ENCODE peak calls at places on chromosomes 11 and 22, in ten cellular contexts. Q, P, B, H, O, J, X, E, G and A are unnamed samples.

GRCh38 chr11:61392991-61393595 is 706 bp downstream of the TMEM216 start:
- DNase-seq in Q (no peak), P (no peak), B (no peak), H (no peak), O (no peak), J (peak; percentile 57), X (no peak), E (peak; percentile 41), G (peak; percentile 37), A (no peak)

GRCh38 chr22:30425616-30426394 is at the start of gene MTFP1:
- DNase-seq in Q (peak; percentile 68), P (peak; percentile 77), B (peak; percentile 80), H (peak; percentile 68), O (no peak), J (peak; percentile 74), X (peak; percentile 53), E (peak; percentile 55), G (no peak), A (peak; percentile 74)

GRCh38 chr11:26014456-26015115 is 317.3 kb upstream of the ANO3 start:
- DNase-seq in Q (no peak), P (no peak), B (no peak), H (no peak), O (no peak), J (no peak), X (no peak), E (no peak), G (no peak), A (no peak)

GRCh38 chr11:44574620-44575287 is 9.3 kb downstream of the CD82 start:
- DNase-seq in Q (no peak), P (no peak), B (no peak), H (no peak), O (no peak), J (peak; percentile 92), X (no peak), E (peak; percentile 24), G (peak; percentile 48), A (peak; percentile 38)

GRCh38 chr22:45310331-45311032 is 748 bp downstream of the FAM118A start:
- DNase-seq in Q (no peak), P (no peak), B (no peak), H (peak; percentile 38), O (no peak), J (peak; percentile 29), X (no peak), E (no peak), G (no peak), A (no peak)

GRCh38 chr22:34765115-34765514 is 300.8 kb upstream of the ISX start:
- DNase-seq in Q (no peak), P (no peak), B (no peak), H (no peak), O (no peak), J (no peak), X (no peak), E (no peak), G (no peak), A (no peak)

GRCh38 chr22:49838771-49839717 is 11.4 kb upstream of the BRD1 start:
- DNase-seq in Q (no peak), P (no peak), B (no peak), H (no peak), O (peak; percentile 78), J (no peak), X (no peak), E (peak; percentile 93), G (peak; percentile 95), A (no peak)

GRCh38 chr11:79264284-79264683 is 176.5 kb downstream of the TENM4 start:
- DNase-seq in Q (no peak), P (no peak), B (no peak), H (no peak), O (no peak), J (no peak), X (no peak), E (no peak), G (no peak), A (no peak)

GRCh38 chr22:50208939-50209892 is 8.4 kb downstream of the SELENOO start:
- DNase-seq in Q (no peak), P (no peak), B (no peak), H (no peak), O (no peak), J (no peak), X (no peak), E (no peak), G (no peak), A (no peak)

GRCh38 chr11:2931416-2931746 is 2.2 kb upstream of the PHLDA2 start:
- DNase-seq in Q (no peak), P (no peak), B (no peak), H (no peak), O (no peak), J (no peak), X (no peak), E (no peak), G (no peak), A (no peak)

GRCh38 chr11:2931771-2932738 is 2.8 kb upstream of the PHLDA2 start:
- DNase-seq in Q (no peak), P (no peak), B (no peak), H (no peak), O (no peak), J (no peak), X (no peak), E (no peak), G (no peak), A (no peak)

GRCh38 chr11:2929511-2929879 is 275 bp upstream of the PHLDA2 start:
- DNase-seq in Q (no peak), P (no peak), B (no peak), H (no peak), O (no peak), J (peak; percentile 91), X (no peak), E (no peak), G (no peak), A (peak; percentile 94)

GRCh38 chr11:2929880-2930704 is 872 bp upstream of the PHLDA2 start:
- DNase-seq in Q (no peak), P (no peak), B (no peak), H (no peak), O (no peak), J (peak; percentile 71), X (no peak), E (no peak), G (no peak), A (peak; percentile 81)

GRCh38 chr11:2930705-2931415 is 1.6 kb upstream of the PHLDA2 start:
- DNase-seq in Q (no peak), P (peak; percentile 91), B (no peak), H (no peak), O (no peak), J (peak; percentile 48), X (peak; percentile 51), E (no peak), G (no peak), A (peak; percentile 93)
- H3K27ac ChIP-seq in Q (peak overlapping the region; percentile 52), P (no peak overlapping the region), B (no peak overlapping the region), H (no peak overlapping the region), O (no peak overlapping the region), J (peak overlapping the region; percentile 66), X (no peak overlapping the region), E (peak overlapping the region; percentile 31), G (no peak overlapping the region), A (peak overlapping the region; percentile 93)

GRCh38 chr22:27686534-27686933 is 115.0 kb downstream of the MN1 start:
- DNase-seq in Q (peak; percentile 96), P (no peak), B (peak; percentile 74), H (peak; percentile 52), O (no peak), J (peak; percentile 92), X (peak; percentile 82), E (no peak), G (no peak), A (no peak)

GRCh38 chr22:27684856-27685255 is 116.7 kb downstream of the MN1 start:
- DNase-seq in Q (no peak), P (no peak), B (no peak), H (no peak), O (no peak), J (peak; percentile 12), X (no peak), E (no peak), G (no peak), A (no peak)

GRCh38 chr22:27687984-27688545 is 113.5 kb downstream of the MN1 start:
- DNase-seq in Q (no peak), P (no peak), B (peak; percentile 20), H (no peak), O (no peak), J (peak; percentile 40), X (no peak), E (no peak), G (no peak), A (no peak)

GRCh38 chr22:27685971-27686370 is 115.6 kb downstream of the MN1 start:
- DNase-seq in Q (no peak), P (no peak), B (no peak), H (no peak), O (no peak), J (no peak), X (no peak), E (no peak), G (no peak), A (no peak)

GRCh38 chr22:27685515-27685914 is 116.0 kb downstream of the MN1 start:
- DNase-seq in Q (no peak), P (no peak), B (no peak), H (no peak), O (no peak), J (no peak), X (peak; percentile 56), E (no peak), G (no peak), A (no peak)
- H3K27ac ChIP-seq in Q (peak overlapping the region; percentile 89), P (no peak overlapping the region), B (no peak overlapping the region), H (no peak overlapping the region), O (no peak overlapping the region), J (no peak overlapping the region), X (peak overlapping the region; percentile 91), E (no peak overlapping the region), G (no peak overlapping the region), A (no peak overlapping the region)

DNA sequence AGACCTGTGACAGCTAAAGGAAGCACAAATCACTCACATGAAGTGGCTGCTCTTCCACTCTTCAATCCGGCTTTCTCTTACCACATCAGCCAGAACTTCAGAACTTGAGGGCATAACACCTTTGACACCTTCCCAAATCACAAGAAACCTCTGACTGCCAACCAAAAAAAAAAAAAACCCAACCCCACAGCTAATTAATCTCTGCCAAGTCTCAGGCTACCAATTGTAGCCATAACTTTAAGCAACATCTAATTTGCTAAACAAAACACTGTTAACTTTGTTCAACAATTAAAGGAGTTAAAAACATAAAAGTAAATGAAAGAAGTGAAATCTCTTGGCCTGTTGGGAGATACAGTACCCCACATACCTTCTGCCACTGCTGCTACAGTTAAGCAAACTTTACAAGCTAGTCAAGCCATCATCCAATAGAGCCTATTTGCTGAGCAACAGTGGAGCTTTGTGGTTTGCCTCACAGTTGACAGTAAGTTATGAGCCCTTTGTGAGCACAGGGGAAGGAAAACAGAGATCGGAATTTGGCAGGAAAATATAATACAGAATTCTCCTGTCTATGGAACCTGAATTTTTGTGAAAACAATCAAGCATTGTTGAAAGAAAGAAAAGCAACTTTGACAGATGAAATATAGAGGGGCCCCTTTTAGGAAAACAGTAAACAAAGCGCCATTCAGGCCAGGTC is at the start of gene SOX6:
- DNase-seq in Q (no peak), P (no peak), B (peak; percentile 65), H (no peak), O (no peak), J (no peak), X (no peak), E (no peak), G (no peak), A (no peak)
- H3K27ac ChIP-seq in Q (peak within 1 kb of the TSS; percentile 29), P (no peak within 1 kb of the TSS), B (no peak within 1 kb of the TSS), H (no peak within 1 kb of the TSS), O (no peak within 1 kb of the TSS), J (no peak within 1 kb of the TSS), X (peak within 1 kb of the TSS; percentile 64), E (no peak within 1 kb of the TSS), G (no peak within 1 kb of the TSS), A (no peak within 1 kb of the TSS)

DNA sequence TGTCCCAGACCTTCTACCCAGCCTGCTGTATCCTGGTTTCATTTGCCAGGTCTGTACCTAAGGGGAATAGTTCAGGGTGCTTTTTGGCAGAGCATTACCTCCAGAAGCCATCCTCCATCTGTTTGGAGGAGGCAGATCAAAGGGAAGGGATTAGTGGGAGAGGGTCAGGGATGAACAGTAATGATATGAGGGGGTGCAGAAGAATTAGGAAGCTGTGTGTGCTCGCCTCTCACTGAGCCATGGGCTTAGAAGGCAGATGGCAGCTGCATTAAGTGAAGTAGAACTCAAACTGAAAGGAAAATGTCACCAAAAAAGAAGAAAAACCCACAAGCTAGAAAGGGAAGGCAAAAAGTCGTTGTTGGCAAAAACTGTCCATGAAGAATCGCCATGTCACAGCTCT is 46.7 kb downstream of the CEP164 start:
- DNase-seq in Q (no peak), P (no peak), B (no peak), H (no peak), O (no peak), J (no peak), X (no peak), E (no peak), G (no peak), A (no peak)
- H3K27ac ChIP-seq in Q (no peak overlapping the region), P (no peak overlapping the region), B (no peak overlapping the region), H (no peak overlapping the region), O (no peak overlapping the region), J (no peak overlapping the region), X (no peak overlapping the region), E (no peak overlapping the region), G (no peak overlapping the region), A (no peak overlapping the region)